ENCODE peak calls at places on chromosomes 5 and 9, in six cellular contexts. J is hepatocyte, T is PC-3, A is HCT116, K is neural progenitor cell, H is GM23338. W is an unnamed sample.

GRCh38 chr9:3243676-3244075 is 282.1 kb downstream of the RFX3 start:
- DNase-seq in J (no peak), T (no peak), A (no peak), K (no peak), H (no peak), W (no peak)

GRCh38 chr9:138017200-138017599 is 139.6 kb downstream of the CACNA1B start:
- DNase-seq in J (no peak), T (no peak), A (no peak), K (no peak), H (no peak), W (no peak)

GRCh38 chr5:171336486-171337206 is 27.6 kb downstream of the TLX3 start:
- DNase-seq in J (peak; percentile 40), T (peak; percentile 74), A (peak; percentile 42), K (peak; percentile 73), H (peak; percentile 67), W (peak; percentile 84)

GRCh38 chr5:87780831-87781760 is 368.4 kb upstream of the CCNH start:
- DNase-seq in J (peak; percentile 92), T (peak; percentile 93), A (peak; percentile 76), K (peak; percentile 95), H (peak; percentile 95), W (peak; percentile 90)

GRCh38 chr5:148011407-148012124 is 52.2 kb upstream of the SPINK5 start:
- DNase-seq in J (peak; percentile 19), T (peak; percentile 98), A (peak; percentile 22), K (no peak), H (no peak), W (peak; percentile 50)

GRCh38 chr5:14851999-14852526 is 19.5 kb downstream of the ANKH start:
- DNase-seq in J (no peak), T (no peak), A (no peak), K (no peak), H (no peak), W (no peak)

GRCh38 chr5:56456002-56456401 is 222.9 kb upstream of the ANKRD55 start:
- DNase-seq in J (no peak), T (no peak), A (no peak), K (no peak), H (no peak), W (peak; percentile 92)

GRCh38 chr5:43315697-43316096 is 2.5 kb upstream of the HMGCS1 start:
- DNase-seq in J (no peak), T (no peak), A (no peak), K (no peak), H (no peak), W (no peak)

GRCh38 chr9:10059044-10059443 is 553.8 kb downstream of the PTPRD start:
- DNase-seq in J (peak; percentile 47), T (no peak), A (no peak), K (no peak), H (peak; percentile 15), W (peak; percentile 32)

GRCh38 chr5:134046801-134047707 is 42.3 kb upstream of the VDAC1 start:
- DNase-seq in J (no peak), T (no peak), A (no peak), K (peak; percentile 33), H (peak; percentile 65), W (no peak)

GRCh38 chr5:10453564-10453963 is 11.9 kb downstream of the ROPN1L start:
- DNase-seq in J (no peak), T (peak; percentile 98), A (no peak), K (no peak), H (no peak), W (peak; percentile 57)

GRCh38 chr9:113603773-113604172 is 140.2 kb downstream of the RGS3 start:
- DNase-seq in J (no peak), T (no peak), A (no peak), K (no peak), H (no peak), W (no peak)

GRCh38 chr9:38226491-38226951 is 157.5 kb upstream of the SHB start:
- DNase-seq in J (no peak), T (peak; percentile 29), A (no peak), K (no peak), H (peak; percentile 57), W (peak; percentile 5)

GRCh38 chr9:120863833-120864232 is 13.2 kb downstream of the PHF19 start:
- DNase-seq in J (no peak), T (no peak), A (no peak), K (no peak), H (peak; percentile 70), W (no peak)

GRCh38 chr9:111949919-111950318 is 53.3 kb downstream of the UGCG start:
- DNase-seq in J (no peak), T (peak; percentile 51), A (no peak), K (no peak), H (no peak), W (peak; percentile 80)

GRCh38 chr9:86405926-86406325 is 51.7 kb upstream of the TUT7 start:
- DNase-seq in J (peak; percentile 71), T (peak; percentile 68), A (peak; percentile 58), K (peak; percentile 15), H (peak; percentile 8), W (peak; percentile 95)

GRCh38 chr9:7266911-7267555 is 509.3 kb downstream of the KDM4C start:
- DNase-seq in J (peak; percentile 54), T (no peak), A (no peak), K (peak; percentile 60), H (no peak), W (no peak)

GRCh38 chr9:94672811-94673487 is 33.6 kb upstream of the FBP1 start:
- DNase-seq in J (no peak), T (peak; percentile 79), A (no peak), K (no peak), H (no peak), W (peak; percentile 79)

GRCh38 chr9:78866228-78867132 is 569.6 kb downstream of the PSAT1 start:
- DNase-seq in J (peak; percentile 40), T (peak; percentile 94), A (peak; percentile 13), K (no peak), H (no peak), W (peak; percentile 94)

GRCh38 chr5:94613583-94613982 is 4.8 kb downstream of the KIAA0825 start:
- DNase-seq in J (peak; percentile 24), T (peak; percentile 16), A (peak; percentile 33), K (peak; percentile 54), H (peak; percentile 75), W (peak; percentile 20)

GRCh38 chr5:139263431-139263975 is 30.0 kb upstream of the MATR3 start:
- DNase-seq in J (no peak), T (no peak), A (no peak), K (no peak), H (no peak), W (peak; percentile 17)

GRCh38 chr9:27212621-27213020 is 84.3 kb downstream of the EQTN start:
- DNase-seq in J (no peak), T (no peak), A (no peak), K (no peak), H (no peak), W (no peak)

GRCh38 chr5:172646716-172647285 is 5.7 kb downstream of the NEURL1B start:
- DNase-seq in J (peak; percentile 55), T (no peak), A (no peak), K (peak; percentile 75), H (peak; percentile 77), W (peak; percentile 28)

GRCh38 chr5:121489972-121490371 is 361.7 kb upstream of the FTMT start:
- DNase-seq in J (no peak), T (no peak), A (no peak), K (no peak), H (no peak), W (no peak)

GRCh38 chr5:38119836-38120235 is 138.5 kb upstream of the EGFLAM start:
- DNase-seq in J (no peak), T (no peak), A (no peak), K (no peak), H (no peak), W (no peak)
- TF ChIP-seq EZH2phosphoT487 in J (no peak), T (no peak), A (no peak), K (no peak), H (no peak), W (no peak)

GRCh38 chr5:61409568-61409967 is 77.5 kb downstream of the ZSWIM6 start:
- DNase-seq in J (peak; percentile 63), T (peak; percentile 87), A (peak; percentile 79), K (no peak), H (no peak), W (peak; percentile 91)

GRCh38 chr5:61412344-61412743 is 80.3 kb downstream of the ZSWIM6 start:
- DNase-seq in J (no peak), T (no peak), A (no peak), K (no peak), H (no peak), W (no peak)

GRCh38 chr5:61407706-61408105 is 75.6 kb downstream of the ZSWIM6 start:
- DNase-seq in J (no peak), T (no peak), A (no peak), K (no peak), H (no peak), W (no peak)

GRCh38 chr5:61402970-61403369 is 70.9 kb downstream of the ZSWIM6 start:
- DNase-seq in J (no peak), T (no peak), A (no peak), K (no peak), H (no peak), W (no peak)

GRCh38 chr5:61408476-61409168 is 76.6 kb downstream of the ZSWIM6 start:
- DNase-seq in J (peak; percentile 99), T (peak; percentile 97), A (peak; percentile 99), K (peak; percentile 98), H (peak; percentile 98), W (peak; percentile 100)
- TF ChIP-seq EZH2 in J (no peak), T (no peak), A (no peak), K (no peak), H (no peak), W (no peak)

DNA sequence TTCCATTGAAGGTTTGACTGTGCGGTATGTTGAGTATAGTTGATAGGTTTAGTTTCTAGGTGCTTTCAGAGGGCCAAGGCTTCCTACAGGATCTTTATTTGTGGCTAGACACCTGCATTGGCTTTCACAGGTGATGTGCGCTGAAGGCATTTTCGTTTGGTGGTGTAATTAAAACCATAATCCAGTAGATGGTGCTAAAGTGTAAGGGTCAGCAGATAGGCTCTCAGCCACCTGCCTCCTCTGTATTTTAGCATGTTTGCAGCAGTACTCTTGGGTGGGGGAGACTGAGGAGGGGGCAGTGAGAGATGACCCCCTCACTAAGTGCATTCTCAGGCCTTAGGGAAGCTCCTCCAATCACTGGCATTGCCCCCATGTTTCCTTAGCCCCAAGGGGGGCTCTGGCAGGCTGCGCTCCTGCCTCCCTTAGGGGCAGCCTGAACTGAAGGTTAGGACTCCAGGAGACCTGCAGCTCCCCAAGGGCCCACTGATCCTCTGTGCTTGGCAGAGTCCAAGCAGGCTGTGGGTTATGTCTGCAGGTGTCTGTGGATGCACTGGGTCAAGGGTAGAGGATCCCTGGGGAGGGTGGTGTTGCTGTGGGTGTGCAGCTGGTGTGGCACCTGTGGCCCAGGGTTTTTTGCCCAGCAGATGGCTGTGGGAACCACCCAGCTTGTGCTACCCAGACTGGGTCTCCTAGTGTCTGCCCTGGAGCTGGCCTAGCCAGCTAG is 23.4 kb downstream of the CDK20 start:
- DNase-seq in J (peak; percentile 41), T (peak; percentile 66), A (peak; percentile 28), K (peak; percentile 60), H (peak; percentile 62), W (peak; percentile 50)
- TF ChIP-seq EZH2phosphoT487 in J (no peak), T (no peak), A (no peak), K (no peak), H (no peak), W (no peak)

GRCh38 chr5:77637170-77638074 is 1.1 kb downstream of the OTP start:
- DNase-seq in J (no peak), T (no peak), A (no peak), K (peak; percentile 29), H (peak; percentile 51), W (no peak)
- TF ChIP-seq EZH2 in J (peak; percentile 99), T (no peak), A (no peak), K (peak; percentile 99), H (peak; percentile 99), W (no peak)

W was measured in GM23248.